ENCODE peak calls at places on chromosome 15, in five cellular contexts. G is midbrain; Q is activated T-helper 9 cell treated with anti-CD3 and anti-CD28 coated beads, Interleukin-2, amount 50 U/mL, for 16 hours; S is gastrocnemius medialis; W is stomach. R is an unnamed sample.

GRCh38 chr15:69934607-69935006 is 163.1 kb downstream of the TLE3 start:
- DNase-seq in G (no peak), Q (no peak), S (no peak), W (no peak), R (no peak)

GRCh38 chr15:70451861-70452653 is 311.3 kb downstream of the UACA start:
- DNase-seq in G (no peak), Q (peak), S (no peak), W (peak), R (no peak)

GRCh38 chr15:36724493-36724892 is 145.1 kb downstream of the CDIN1 start:
- DNase-seq in G (no peak), Q (no peak), S (no peak), W (no peak), R (no peak)

GRCh38 chr15:52133510-52134220 is 21.1 kb upstream of the BCL2L10 start:
- DNase-seq in G (no peak), Q (no peak), S (no peak), W (no peak), R (no peak)

GRCh38 chr15:73844356-73844755 is 29.0 kb upstream of the TBC1D21 start:
- DNase-seq in G (no peak), Q (no peak), S (no peak), W (no peak), R (no peak)

GRCh38 chr15:91890614-91891013 is 37.1 kb downstream of the SLCO3A1 start:
- DNase-seq in G (no peak), Q (no peak), S (no peak), W (no peak), R (no peak)

GRCh38 chr15:52019394-52020252 is 604 bp downstream of the MAPK6 start:
- DNase-seq in G (peak), Q (peak), S (peak), W (peak), R (peak)

GRCh38 chr15:26461847-26462608 is 310.8 kb downstream of the GABRB3 start:
- DNase-seq in G (no peak), Q (no peak), S (no peak), W (no peak), R (no peak)

GRCh38 chr15:42145546-42146455 is 10.6 kb downstream of the PLA2G4F start:
- DNase-seq in G (no peak), Q (no peak), S (no peak), W (no peak), R (no peak)

GRCh38 chr15:100284701-100285100 is 57.1 kb downstream of the ADAMTS17 start:
- DNase-seq in G (no peak), Q (no peak), S (peak), W (peak), R (no peak)

GRCh38 chr15:83977992-83978391 is 257.6 kb upstream of the GOLGA6L4 start:
- DNase-seq in G (no peak), Q (no peak), S (no peak), W (no peak), R (no peak)

GRCh38 chr15:86591158-86591557 is 511.5 kb downstream of the AGBL1 start:
- DNase-seq in G (no peak), Q (no peak), S (no peak), W (no peak), R (no peak)

GRCh38 chr15:95174281-95174680 is 942.9 kb downstream of the MCTP2 start:
- DNase-seq in G (no peak), Q (no peak), S (peak), W (no peak), R (no peak)

GRCh38 chr15:68420186-68420684 is 11.7 kb downstream of the ITGA11 start:
- DNase-seq in G (no peak), Q (no peak), S (no peak), W (no peak), R (no peak)

GRCh38 chr15:67409175-67409574 is 111.8 kb upstream of the C15orf61 start:
- DNase-seq in G (no peak), Q (no peak), S (no peak), W (no peak), R (no peak)

GRCh38 chr15:48897144-48897814 is 19.3 kb downstream of the EID1 start:
- DNase-seq in G (peak), Q (no peak), S (no peak), W (no peak), R (no peak)

GRCh38 chr15:63870403-63871209 is 36.9 kb upstream of the HERC1 start:
- DNase-seq in G (no peak), Q (no peak), S (peak), W (peak), R (no peak)

GRCh38 chr15:63352808-63353207 is 28.8 kb downstream of the CA12 start:
- DNase-seq in G (no peak), Q (no peak), S (no peak), W (no peak), R (no peak)

GRCh38 chr15:83127547-83128150 is 20.2 kb downstream of the TM6SF1 start:
- DNase-seq in G (no peak), Q (no peak), S (no peak), W (no peak), R (no peak)

GRCh38 chr15:71697236-71697635 is 113.1 kb upstream of the NR2E3 start:
- DNase-seq in G (no peak), Q (no peak), S (no peak), W (no peak), R (no peak)

GRCh38 chr15:64412216-64412615 is 24.6 kb downstream of the TRIP4 start:
- DNase-seq in G (no peak), Q (no peak), S (no peak), W (no peak), R (no peak)

GRCh38 chr15:92803852-92804609 is 96.1 kb upstream of the CHD2 start:
- DNase-seq in G (peak), Q (peak), S (peak), W (peak), R (peak)

GRCh38 chr15:39056357-39056756 is 491.7 kb upstream of the RASGRP1 start:
- DNase-seq in G (no peak), Q (no peak), S (no peak), W (no peak), R (no peak)

GRCh38 chr15:34795267-34796081 is at the start of gene ACTC1:
- DNase-seq in G (no peak), Q (no peak), S (peak), W (peak), R (no peak)

GRCh38 chr15:37124330-37124729 is 24.0 kb upstream of the MEIS2 start:
- DNase-seq in G (no peak), Q (no peak), S (no peak), W (no peak), R (no peak)

GRCh38 chr15:67037694-67038093 is 27.7 kb upstream of the SMAD3 start:
- DNase-seq in G (no peak), Q (no peak), S (no peak), W (no peak), R (no peak)

GRCh38 chr15:41483519-41483918 is 10.2 kb upstream of the ITPKA start:
- DNase-seq in G (no peak), Q (no peak), S (no peak), W (no peak), R (no peak)

GRCh38 chr15:93017521-93017920 is 71.5 kb downstream of the RGMA start:
- DNase-seq in G (no peak), Q (no peak), S (no peak), W (no peak), R (no peak)

GRCh38 chr15:70535071-70535954 is 228.0 kb downstream of the UACA start:
- DNase-seq in G (no peak), Q (peak), S (no peak), W (no peak), R (peak)

GRCh38 chr15:76998661-76999285 is 3.8 kb downstream of the PSTPIP1 start:
- DNase-seq in G (no peak), Q (no peak), S (no peak), W (no peak), R (no peak)

GRCh38 chr15:91100561-91101355 is 701 bp downstream of the SV2B start:
- DNase-seq in G (no peak), Q (no peak), S (no peak), W (no peak), R (no peak)

GRCh38 chr15:57085267-57085666 is 166.8 kb downstream of the TCF12 start:
- DNase-seq in G (no peak), Q (no peak), S (no peak), W (no peak), R (no peak)

GRCh38 chr15:99909914-99910313 is 176.7 kb upstream of the LYSMD4 start:
- DNase-seq in G (no peak), Q (no peak), S (no peak), W (no peak), R (no peak)

GRCh38 chr15:51227967-51228783 is 110.2 kb downstream of the CYP19A1 start:
- DNase-seq in G (no peak), Q (no peak), S (peak), W (no peak), R (no peak)

R was measured in stimulated activated effector memory CD8-positive, alpha-beta T cell treated with anti-CD3 and anti-CD28 coated beads, Interleukin-12 subunit alpha, Interleukin-12 subunit beta, amount 100 ng/mL, for 72 hours.